ENCODE peak calls at places on chromosome 9, in six cellular contexts. X is Peyer's patch, Z is IMR-90, S is AG10803, J is DND-41, U is left ventricle myocardium inferior. R is an unnamed sample.

GRCh38 chr9:97594414-97594921 is 38.7 kb downstream of the TSTD2 start:
- DNase-seq in X (no peak), Z (no peak), S (no peak), J (no peak), U (peak; percentile 62), R (no peak)

GRCh38 chr9:85995612-85996011 is 54.7 kb downstream of the NAA35 start:
- DNase-seq in X (no peak), Z (no peak), S (no peak), J (no peak), U (no peak), R (no peak)

GRCh38 chr9:12232836-12233235 is 460.3 kb upstream of the TYRP1 start:
- DNase-seq in X (no peak), Z (no peak), S (no peak), J (no peak), U (no peak), R (no peak)

GRCh38 chr9:134135343-134136116 is at the start of gene WDR5:
- DNase-seq in X (peak; percentile 96), Z (peak; percentile 85), S (peak; percentile 84), J (peak; percentile 88), U (peak; percentile 94), R (peak; percentile 45)

GRCh38 chr9:7936201-7936600 is 136.6 kb upstream of the DMAC1 start:
- DNase-seq in X (peak; percentile 45), Z (no peak), S (no peak), J (peak; percentile 19), U (no peak), R (no peak)

GRCh38 chr9:105466898-105467455 is 19.1 kb downstream of the FSD1L start:
- DNase-seq in X (no peak), Z (peak; percentile 89), S (no peak), J (no peak), U (no peak), R (no peak)

GRCh38 chr9:28539432-28539831 is 966.2 kb upstream of the C9orf72 start:
- DNase-seq in X (no peak), Z (no peak), S (no peak), J (no peak), U (no peak), R (no peak)

GRCh38 chr9:71487046-71487445 is 281.3 kb downstream of the CEMIP2 start:
- DNase-seq in X (no peak), Z (no peak), S (peak; percentile 62), J (no peak), U (peak; percentile 14), R (no peak)

DNA sequence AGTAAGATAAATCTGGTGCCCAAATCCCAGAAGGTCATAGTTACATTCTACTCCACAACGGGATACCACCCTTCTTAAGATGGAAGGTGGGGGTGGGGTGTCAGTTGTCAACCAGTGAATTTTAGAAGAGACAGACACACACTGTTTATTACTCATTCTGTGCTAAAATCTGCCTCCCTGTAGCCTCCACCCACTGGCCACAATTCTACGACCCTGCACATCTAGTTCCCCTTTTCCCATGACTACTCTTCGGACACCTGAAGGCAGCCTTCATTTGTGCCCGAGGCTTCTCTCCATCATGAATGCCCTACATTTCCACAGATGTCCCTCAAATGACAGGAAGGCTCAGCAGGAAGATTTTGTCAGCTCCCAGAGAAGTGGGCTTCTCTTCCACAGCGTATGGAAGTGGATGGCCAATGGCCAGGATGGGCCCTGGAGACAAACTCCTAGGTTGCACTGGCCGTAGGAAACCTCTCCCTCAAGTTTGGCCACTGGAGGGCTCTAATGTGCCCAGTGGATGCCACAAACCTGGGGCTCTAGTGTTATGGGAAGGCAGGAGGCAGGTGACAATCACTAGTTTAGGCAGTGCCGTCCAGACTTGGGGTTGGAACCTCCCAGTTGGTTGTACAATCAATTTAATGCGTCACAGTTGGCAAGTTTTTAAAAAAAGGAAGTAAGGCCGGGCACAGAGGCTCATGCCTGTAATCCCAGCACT is 46.6 kb downstream of the PTPN3 start:
- DNase-seq in X (no peak), Z (no peak), S (no peak), J (no peak), U (no peak), R (no peak)
- TF ChIP-seq CTCF in X (no peak), Z (no peak), S (no peak), J (no peak), U (no peak), R (peak; percentile 18)

DNA sequence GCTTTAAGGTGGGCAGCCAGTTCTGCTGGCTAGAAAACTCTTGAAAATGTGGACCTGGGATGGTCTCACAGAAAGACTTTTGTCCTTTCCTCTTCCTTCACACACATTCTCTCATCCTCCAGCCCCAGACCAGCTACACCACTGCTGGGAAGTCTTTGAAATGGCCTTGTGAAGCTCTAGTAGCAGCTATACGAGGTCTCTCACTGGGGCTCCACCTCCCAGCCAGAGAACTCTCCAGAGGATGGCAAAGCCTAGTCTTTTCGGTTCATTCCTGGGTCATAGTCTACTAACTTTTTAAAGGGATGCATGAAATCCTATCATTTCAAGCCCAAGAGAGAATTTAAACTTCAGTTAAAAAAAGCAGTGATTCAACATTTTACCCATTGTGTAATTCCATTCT is 133.9 kb upstream of the ERCC6L2 start:
- DNase-seq in X (no peak), Z (no peak), S (no peak), J (no peak), U (no peak), R (no peak)
- H3K4me3 ChIP-seq in X (no peak overlapping the region), Z (no peak overlapping the region), S (no peak overlapping the region), J (no peak overlapping the region), U (no peak overlapping the region), R (no peak overlapping the region)

DNA sequence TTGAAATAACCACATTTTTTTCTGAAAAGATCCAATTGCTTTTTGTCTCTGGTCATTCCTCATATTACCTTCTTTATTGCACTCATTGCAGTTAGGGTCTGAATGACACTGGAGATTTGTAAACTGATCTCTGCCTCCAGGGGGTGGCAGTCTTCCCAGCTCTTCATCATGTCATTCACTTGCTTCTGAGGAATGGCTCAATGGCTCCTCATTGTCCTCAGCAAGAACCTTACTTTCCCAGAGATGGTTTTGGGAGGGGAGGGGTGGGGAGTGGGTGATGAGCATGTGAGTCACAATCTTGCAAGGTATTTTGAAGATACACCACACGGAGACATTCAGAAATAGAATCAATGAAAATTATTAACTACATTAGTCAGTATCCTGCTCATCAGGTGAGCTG is 159.8 kb upstream of the GAS1 start:
- DNase-seq in X (no peak), Z (peak; percentile 29), S (no peak), J (no peak), U (no peak), R (no peak)
- TF ChIP-seq CTCF in X (no peak), Z (no peak), S (no peak), J (peak; percentile 4), U (no peak), R (peak; percentile 29)

GRCh38 chr9:131585375-131585774 is 40.1 kb downstream of the PRRT1B start:
- DNase-seq in X (peak; percentile 77), Z (peak; percentile 7), S (peak; percentile 17), J (peak; percentile 75), U (no peak), R (no peak)
- H3K4me3 ChIP-seq in X (no peak overlapping the region), Z (no peak overlapping the region), S (no peak overlapping the region), J (no peak overlapping the region), U (no peak overlapping the region), R (no peak overlapping the region)

GRCh38 chr9:121463026-121463827 is 36.4 kb downstream of the GGTA1 start:
- DNase-seq in X (peak; percentile 51), Z (peak; percentile 18), S (no peak), J (peak; percentile 10), U (peak; percentile 54), R (no peak)

GRCh38 chr9:121464968-121465367 is 34.7 kb downstream of the GGTA1 start:
- DNase-seq in X (no peak), Z (no peak), S (no peak), J (no peak), U (no peak), R (no peak)

DNA sequence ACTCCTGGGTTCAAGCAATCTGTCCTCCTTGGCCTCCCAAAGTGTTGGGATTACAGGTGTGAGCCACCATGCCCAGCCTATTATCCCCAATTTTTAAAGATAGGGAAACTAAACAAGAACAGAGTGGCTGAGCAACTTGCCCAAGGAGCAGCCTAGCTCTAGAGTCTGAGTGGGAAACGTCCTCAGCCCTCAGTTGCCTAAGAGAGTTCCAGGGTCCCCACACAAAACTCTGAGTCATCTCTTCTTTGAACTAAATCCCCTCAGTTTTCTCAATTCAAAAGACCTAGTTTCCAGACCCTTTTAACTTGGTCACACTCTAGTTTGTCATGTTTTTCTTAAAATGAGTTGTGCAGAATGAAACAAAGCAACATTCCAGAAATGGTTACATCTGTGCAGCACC is 33.5 kb downstream of the GGTA1 start:
- DNase-seq in X (no peak), Z (no peak), S (no peak), J (no peak), U (no peak), R (no peak)
- TF ChIP-seq CTCF in X (no peak), Z (no peak), S (no peak), J (no peak), U (no peak), R (no peak)

DNA sequence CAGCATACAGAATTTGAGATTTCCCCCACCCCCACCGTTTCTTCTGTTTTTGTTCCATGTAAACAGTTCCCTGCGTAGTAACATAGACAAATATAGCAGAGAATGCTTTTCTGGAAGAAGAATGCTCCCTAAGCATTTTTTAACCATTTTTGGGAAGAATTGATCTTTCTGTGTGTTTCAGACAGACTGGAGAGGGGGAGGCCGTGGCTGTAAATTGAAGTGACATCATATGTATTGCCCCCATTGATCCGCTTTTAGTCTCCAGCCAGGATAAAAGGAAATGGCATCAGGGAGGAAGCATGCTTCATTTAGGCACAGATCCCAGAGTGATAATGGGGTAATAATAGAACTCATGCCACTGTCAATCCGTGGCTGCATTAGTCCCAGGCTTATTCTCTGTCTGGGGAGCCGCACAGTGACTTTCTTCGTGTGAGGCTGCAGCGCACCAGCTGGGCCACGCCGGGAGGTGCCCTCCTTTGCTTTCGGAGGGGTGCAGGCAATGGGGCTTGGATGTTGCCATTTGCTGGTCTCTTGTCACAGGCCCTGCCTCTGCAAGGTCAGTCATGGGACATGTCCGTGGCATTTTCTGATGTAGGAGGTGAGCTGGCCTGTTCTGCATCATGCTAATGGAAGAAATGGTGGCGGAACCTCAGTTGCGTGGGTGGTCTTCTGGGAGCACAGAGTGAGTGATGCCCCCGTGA is 261.5 kb downstream of the FANCC start:
- DNase-seq in X (no peak), Z (peak; percentile 77), S (peak; percentile 68), J (no peak), U (no peak), R (no peak)
- H3K4me3 ChIP-seq in X (no peak overlapping the region), Z (peak overlapping the region; percentile 12), S (peak overlapping the region; percentile 26), J (no peak overlapping the region), U (peak overlapping the region; percentile 55), R (no peak overlapping the region)

GRCh38 chr9:113851359-113851758 is 24.8 kb upstream of the ZNF618 start:
- DNase-seq in X (no peak), Z (no peak), S (no peak), J (no peak), U (no peak), R (no peak)

GRCh38 chr9:113851860-113852259 is 24.2 kb upstream of the ZNF618 start:
- DNase-seq in X (no peak), Z (no peak), S (no peak), J (no peak), U (no peak), R (no peak)

GRCh38 chr9:113854310-113854709 is 21.8 kb upstream of the ZNF618 start:
- DNase-seq in X (no peak), Z (no peak), S (no peak), J (no peak), U (no peak), R (no peak)

GRCh38 chr9:113857875-113858274 is 18.2 kb upstream of the ZNF618 start:
- DNase-seq in X (no peak), Z (peak; percentile 18), S (no peak), J (no peak), U (no peak), R (peak; percentile 4)

GRCh38 chr9:113853333-113853732 is 22.8 kb upstream of the ZNF618 start:
- DNase-seq in X (peak; percentile 67), Z (no peak), S (peak; percentile 2), J (no peak), U (no peak), R (no peak)
- TF ChIP-seq CTCF in X (peak; percentile 19), Z (peak; percentile 22), S (peak; percentile 54), J (peak; percentile 34), U (peak; percentile 34), R (peak; percentile 60)

GRCh38 chr9:38008168-38009034 is 60.6 kb downstream of the SHB start:
- DNase-seq in X (peak; percentile 76), Z (peak; percentile 93), S (peak; percentile 86), J (peak; percentile 35), U (no peak), R (peak; percentile 30)
- H3K4me3 ChIP-seq in X (no peak overlapping the region), Z (no peak overlapping the region), S (no peak overlapping the region), J (no peak overlapping the region), U (no peak overlapping the region), R (no peak overlapping the region)

R was measured in GM12864.